ENCODE peak calls at places on chromosomes 11 and 22, in four cellular contexts. T is fibroblast of lung, H is tibial artery, I is choroid plexus epithelial cell. B is an unnamed sample.

GRCh38 chr11:117492578-117493251 is 165.1 kb downstream of the CEP164 start:
- DNase-seq in T (no peak), H (no peak), I (no peak), B (no peak)

GRCh38 chr11:446886-447285 is 3.2 kb upstream of the PTDSS2 start:
- DNase-seq in T (no peak), H (no peak), I (no peak), B (no peak)

GRCh38 chr11:16632295-16633200 is 105.9 kb upstream of the C11orf58 start:
- DNase-seq in T (peak; percentile 9), H (no peak), I (peak; percentile 21), B (peak; percentile 11)

GRCh38 chr22:36907464-36907863 is 6.0 kb upstream of the CSF2RB start:
- DNase-seq in T (no peak), H (no peak), I (no peak), B (no peak)

GRCh38 chr11:120034881-120035620 is 102.9 kb downstream of the TRIM29 start:
- DNase-seq in T (no peak), H (no peak), I (no peak), B (no peak)

GRCh38 chr11:44033411-44033850 is 14.3 kb upstream of the ACCSL start:
- DNase-seq in T (no peak), H (no peak), I (no peak), B (no peak)

GRCh38 chr22:37314315-37315046 is 32.2 kb downstream of the CYTH4 start:
- DNase-seq in T (no peak), H (no peak), I (no peak), B (peak; percentile 61)

GRCh38 chr11:17541330-17541885 is 2.8 kb downstream of the USH1C start:
- DNase-seq in T (no peak), H (no peak), I (no peak), B (no peak)

GRCh38 chr22:31212783-31213626 is 907 bp downstream of the LIMK2 start:
- DNase-seq in T (no peak), H (no peak), I (no peak), B (peak; percentile 29)

GRCh38 chr22:31726692-31727091 is 23.2 kb downstream of the PRR14L start:
- DNase-seq in T (no peak), H (no peak), I (no peak), B (no peak)

GRCh38 chr22:23533771-23534191 is 46.3 kb downstream of the IGLL1 start:
- DNase-seq in T (no peak), H (peak; percentile 5), I (no peak), B (no peak)

GRCh38 chr11:12765428-12765827 is 91.2 kb downstream of the TEAD1 start:
- DNase-seq in T (peak; percentile 76), H (no peak), I (peak; percentile 67), B (no peak)

GRCh38 chr11:107928767-107929507 is 689 bp downstream of the RAB39A start:
- DNase-seq in T (no peak), H (no peak), I (no peak), B (peak; percentile 49)

GRCh38 chr22:50674606-50675552 is 2.3 kb downstream of the SHANK3 start:
- DNase-seq in T (no peak), H (no peak), I (no peak), B (no peak)

GRCh38 chr11:31913985-31914384 is 102.9 kb upstream of the PAX6 start:
- DNase-seq in T (no peak), H (no peak), I (no peak), B (peak; percentile 23)

GRCh38 chr11:122344281-122344680 is 228.3 kb upstream of the BLID start:
- DNase-seq in T (peak; percentile 97), H (no peak), I (peak; percentile 82), B (no peak)

GRCh38 chr11:83374311-83374710 is 88.1 kb upstream of the CCDC90B start:
- DNase-seq in T (no peak), H (no peak), I (no peak), B (no peak)

GRCh38 chr22:39496131-39496838 is 5.8 kb upstream of the MIEF1 start:
- DNase-seq in T (peak; percentile 60), H (peak; percentile 72), I (peak; percentile 85), B (peak; percentile 70)

GRCh38 chr11:43503417-43503816 is 144.7 kb downstream of the TTC17 start:
- DNase-seq in T (no peak), H (no peak), I (peak; percentile 48), B (no peak)

GRCh38 chr11:95556342-95557151 is 233.0 kb downstream of the FAM76B start:
- DNase-seq in T (peak; percentile 96), H (no peak), I (peak; percentile 37), B (peak; percentile 88)

GRCh38 chr22:42433754-42434153 is 1.6 kb upstream of the NFAM1 start:
- DNase-seq in T (no peak), H (no peak), I (no peak), B (no peak)

GRCh38 chr22:42432818-42433217 is 615 bp upstream of the NFAM1 start:
- DNase-seq in T (no peak), H (no peak), I (no peak), B (no peak)

GRCh38 chr22:42436402-42436801 is 4.2 kb upstream of the NFAM1 start:
- DNase-seq in T (no peak), H (no peak), I (no peak), B (no peak)

GRCh38 chr22:42434283-42434682 is 2.1 kb upstream of the NFAM1 start:
- DNase-seq in T (no peak), H (no peak), I (peak; percentile 30), B (no peak)

DNA sequence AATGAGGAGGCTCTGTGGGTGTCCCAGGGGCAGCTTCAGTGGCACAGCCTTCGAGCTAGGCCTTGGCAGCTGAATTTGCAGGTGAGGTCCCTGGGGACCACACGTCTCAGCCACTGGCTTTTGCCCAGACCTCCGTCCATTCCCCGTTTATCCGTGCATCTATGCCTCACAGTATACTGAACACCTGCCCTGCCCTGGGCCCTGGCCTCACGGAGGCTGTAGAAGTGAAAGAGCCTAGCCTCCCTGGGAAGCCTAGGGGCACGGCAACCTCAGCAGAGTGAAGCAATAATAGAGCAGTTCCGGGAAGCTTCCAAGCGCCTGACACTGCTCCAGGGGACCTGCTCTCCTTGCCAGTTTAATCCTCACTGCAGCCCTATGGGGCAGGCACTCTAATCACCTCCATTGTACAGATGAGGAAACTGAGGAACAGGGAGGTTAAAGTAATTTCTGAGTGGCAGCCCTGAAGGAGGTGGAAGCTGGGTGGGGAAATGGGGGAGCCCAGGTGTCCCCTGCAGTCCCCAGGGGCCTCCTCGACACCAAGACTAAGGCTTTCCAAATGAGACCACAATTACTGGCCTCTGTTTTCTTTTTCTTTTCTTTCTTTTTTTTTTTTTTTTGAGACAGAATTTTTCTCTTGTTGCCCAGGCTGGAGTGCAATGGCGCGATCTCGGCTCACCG is 2.7 kb upstream of the NFAM1 start:
- DNase-seq in T (no peak), H (no peak), I (no peak), B (no peak)
- H3K4me3 ChIP-seq in T (no peak overlapping the region), H (no peak overlapping the region), I (no peak overlapping the region), B (no peak overlapping the region)

GRCh38 chr22:27760474-27760873 is 41.1 kb downstream of the MN1 start:
- DNase-seq in T (no peak), H (no peak), I (no peak), B (no peak)
- TF ChIP-seq CTCF in T (no peak), H (no peak), I (no peak), B (no peak)

GRCh38 chr11:58451585-58451984 is 9.5 kb upstream of the OR5B12 start:
- DNase-seq in T (no peak), H (no peak), I (no peak), B (no peak)

GRCh38 chr11:58442136-58442535 is at the start of gene OR5B12:
- DNase-seq in T (no peak), H (no peak), I (no peak), B (no peak)

GRCh38 chr11:58444285-58444684 is 2.2 kb upstream of the OR5B12 start:
- DNase-seq in T (no peak), H (no peak), I (no peak), B (no peak)

GRCh38 chr11:58446294-58446693 is 4.3 kb upstream of the OR5B12 start:
- DNase-seq in T (no peak), H (no peak), I (no peak), B (no peak)
- H3K4me3 ChIP-seq in T (no peak overlapping the region), H (no peak overlapping the region), I (no peak overlapping the region), B (no peak overlapping the region)

DNA sequence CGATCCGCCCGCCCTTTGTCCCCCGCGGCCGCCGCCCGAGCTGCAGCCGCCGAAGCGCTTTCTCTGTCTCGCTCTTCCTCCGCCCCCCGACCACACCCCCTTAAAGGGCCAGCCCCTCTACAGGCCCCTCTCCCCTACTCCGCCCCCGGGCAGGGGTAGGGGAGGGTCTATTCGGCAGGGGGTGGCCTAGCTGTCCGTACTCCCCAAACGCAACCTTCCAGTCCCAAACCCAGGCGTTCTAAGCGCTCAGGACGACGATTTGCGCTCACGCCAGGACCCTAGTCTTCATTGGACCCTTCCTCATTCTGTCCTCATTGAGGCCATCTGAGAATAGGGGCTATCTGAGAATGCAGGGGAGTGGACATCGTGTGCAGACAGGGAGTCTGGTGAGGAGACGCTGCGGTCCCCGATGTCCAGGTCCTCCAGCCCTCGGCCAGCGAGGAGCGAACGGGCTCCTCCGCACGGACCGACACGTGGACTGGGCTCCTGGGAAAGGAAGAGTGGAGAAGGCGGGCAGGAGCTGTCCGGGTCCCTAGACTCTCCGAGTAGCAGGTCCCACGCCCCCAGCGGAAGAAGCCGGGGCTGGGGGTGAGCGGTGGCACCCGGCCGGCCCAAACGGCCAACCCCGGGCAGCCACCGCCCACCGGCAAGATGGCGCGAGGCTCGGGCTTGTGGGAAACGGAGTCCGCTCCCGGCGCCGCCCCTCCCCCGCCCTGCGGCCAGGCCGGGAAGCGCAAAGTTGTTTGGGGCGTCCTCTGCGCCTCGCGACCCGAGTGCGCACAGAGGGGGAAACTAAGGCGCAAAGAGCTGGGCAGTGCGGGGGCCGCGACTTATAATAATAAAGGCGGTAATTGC is at the start of gene PPP1R14B:
- DNase-seq in T (peak; percentile 77), H (peak; percentile 89), I (peak; percentile 87), B (peak; percentile 83)
- TF ChIP-seq CTCF in T (no peak), H (no peak), I (peak; percentile 4), B (no peak)

GRCh38 chr11:8867856-8868705 is 42.9 kb upstream of the AKIP1 start:
- DNase-seq in T (peak; percentile 67), H (no peak), I (peak; percentile 61), B (no peak)
- H3K4me3 ChIP-seq in T (peak overlapping the region; percentile 84), H (no peak overlapping the region), I (no peak overlapping the region), B (no peak overlapping the region)

GRCh38 chr11:2885017-2885675 is 429 bp downstream of the CDKN1C start:
- DNase-seq in T (peak; percentile 61), H (no peak), I (peak; percentile 64), B (no peak)
- TF ChIP-seq CTCF in T (peak; percentile 24), H (peak; percentile 22), I (no peak), B (peak; percentile 19)

DNA sequence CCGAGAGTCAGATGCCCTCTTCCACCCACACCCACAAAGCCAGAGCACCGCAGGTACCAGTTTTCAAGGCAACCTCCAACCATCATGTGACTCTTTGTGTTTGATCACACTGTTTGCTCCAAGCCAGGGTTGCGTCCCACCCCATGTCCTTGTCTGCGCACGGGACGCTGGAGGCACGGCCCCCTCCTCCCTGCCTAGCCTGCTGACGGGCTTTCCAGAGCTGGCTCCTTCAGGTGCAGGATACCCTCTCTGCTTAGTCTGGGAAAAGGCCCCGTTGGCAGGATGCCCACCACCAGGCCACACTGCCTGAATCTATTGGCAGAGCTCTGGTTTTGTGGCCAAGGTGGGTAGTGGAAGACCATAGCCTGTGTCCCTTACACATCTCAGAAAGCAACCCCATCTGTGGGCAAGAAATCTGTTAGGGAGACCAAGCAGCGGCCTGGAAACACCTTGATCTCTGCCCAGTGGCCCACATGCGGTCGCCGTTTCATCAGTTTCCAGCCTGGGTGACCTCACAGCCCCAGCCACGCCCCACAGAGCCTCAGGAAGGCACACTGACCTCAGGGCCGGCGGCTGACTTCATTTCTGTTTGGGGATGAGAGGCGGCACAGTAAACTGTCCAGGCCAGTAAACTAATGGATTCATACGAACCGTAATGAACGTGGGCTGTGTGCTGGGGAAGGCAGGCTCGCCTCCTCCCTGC is 25.9 kb downstream of the CDPF1 start:
- DNase-seq in T (no peak), H (no peak), I (no peak), B (no peak)
- H3K4me3 ChIP-seq in T (no peak overlapping the region), H (no peak overlapping the region), I (no peak overlapping the region), B (no peak overlapping the region)

GRCh38 chr11:34565417-34566208 is 52.0 kb upstream of the ELF5 start:
- DNase-seq in T (no peak), H (no peak), I (no peak), B (peak; percentile 35)
- TF ChIP-seq CTCF in T (peak; percentile 35), H (no peak), I (peak; percentile 32), B (peak; percentile 59)

B was measured in GM12865.